ENCODE peak calls at places on chromosomes 3 and 15, in five cellular contexts. R, U, D, M and G are unnamed samples. For H3K4me1, the result is how much of the 10 kb centered on the place peaks cover.

GRCh38 chr3:22685598-22685997 is 517.5 kb upstream of the UBE2E2 start:
- DNase-seq in M (no peak), U (no peak), R (no peak), D (no peak), G (no peak)

GRCh38 chr15:25701716-25702465 is 161.2 kb downstream of the ATP10A start:
- DNase-seq in M (no peak), D (no peak), U (no peak), R (no peak), G (no peak)

GRCh38 chr3:69005071-69005816 is 8.2 kb downstream of the EOGT start:
- DNase-seq in U (no peak), D (no peak), R (no peak), M (no peak), G (no peak)

GRCh38 chr3:30299674-30300423 is 306.6 kb upstream of the TGFBR2 start:
- DNase-seq in R (no peak), M (no peak), D (no peak), U (no peak), G (no peak)

GRCh38 chr3:14549256-14549931 is 9.3 kb upstream of the GRIP2 start:
- DNase-seq in U (no peak), R (no peak), D (no peak), M (no peak), G (no peak)

GRCh38 chr3:56860948-56861347 is 59.2 kb upstream of the ARHGEF3 start:
- DNase-seq in D (no peak), M (no peak), R (no peak), U (no peak), G (no peak)

GRCh38 chr15:84949043-84949442 is 32.6 kb upstream of the PDE8A start:
- DNase-seq in U (no peak), R (no peak), M (no peak), D (no peak), G (no peak)

GRCh38 chr15:65211157-65211982 is at the start of gene CILP:
- DNase-seq in D (peak), U (peak), M (no peak), R (peak), G (peak)

GRCh38 chr15:78082106-78082742 is 4.7 kb upstream of the TBC1D2B start:
- DNase-seq in U (no peak), R (peak), M (no peak), D (peak), G (no peak)

GRCh38 chr15:70088887-70089691 is 8.6 kb downstream of the TLE3 start:
- DNase-seq in D (peak), U (peak), M (no peak), R (no peak), G (no peak)

GRCh38 chr3:141920701-141921100 is 44.3 kb downstream of the ATP1B3 start:
- DNase-seq in D (no peak), M (no peak), R (no peak), U (no peak), G (no peak)

GRCh38 chr15:81265944-81266775 is 57.8 kb downstream of the STARD5 start:
- DNase-seq in U (peak), D (peak), R (peak), M (peak), G (peak)
- TF ChIP-seq POLR2A in U (no peak), D (no peak), R (no peak), M (no peak), G (no peak)

DNA sequence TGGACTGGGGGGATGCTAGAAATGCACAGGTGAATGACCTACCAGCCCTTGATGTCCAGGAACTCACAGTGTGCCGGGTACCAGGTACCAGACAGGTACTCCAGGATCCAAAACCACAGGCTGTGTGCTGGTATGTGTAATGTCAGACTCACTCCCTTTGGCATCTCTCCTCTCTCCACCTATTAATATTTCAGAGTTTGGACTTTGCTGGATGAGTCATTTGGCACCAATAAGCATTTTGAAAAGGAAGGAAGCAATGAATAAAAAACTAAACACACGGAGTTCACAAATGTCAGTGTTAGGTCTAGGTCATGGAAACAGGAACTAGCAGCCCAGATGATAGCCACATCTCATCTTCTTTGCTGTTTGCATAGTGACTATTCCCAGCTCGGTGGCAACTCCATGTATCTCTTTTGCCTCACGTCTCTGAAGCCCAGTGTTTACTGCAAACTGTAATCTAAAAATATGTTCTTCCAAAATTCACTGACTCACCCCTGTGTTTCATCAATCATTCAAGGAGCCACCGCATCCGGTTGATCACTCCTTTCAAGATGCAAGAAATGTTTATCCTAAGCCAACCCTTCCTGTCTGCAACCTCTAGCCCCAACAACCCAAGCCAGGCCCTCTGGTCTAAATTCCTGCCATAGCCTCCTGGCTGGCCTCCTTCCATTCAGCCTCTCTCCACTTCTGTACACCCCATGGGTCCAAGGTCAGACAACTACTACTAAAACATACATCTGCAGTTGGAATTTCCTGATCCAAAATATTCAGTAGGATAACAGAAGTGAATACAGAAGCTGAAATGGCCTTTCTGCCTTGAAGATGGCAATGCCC is 8.4 kb downstream of the ITGB5 start:
- DNase-seq in M (no peak), R (peak), U (peak), D (peak), G (peak)
- H3K4me1 ChIP-seq in M (under half), R (under half), U (under half), D (under half), G (under half)

GRCh38 chr3:104279617-104280016 is 1087.1 kb upstream of the ALCAM start:
- DNase-seq in U (no peak), D (no peak), M (no peak), R (no peak), G (no peak)
- H3K4me3 ChIP-seq in U (no peak), D (no peak), M (no peak), R (peak), G (no peak)

GRCh38 chr3:39147374-39147709 is 6.0 kb downstream of the CSRNP1 start:
- DNase-seq in D (no peak), U (no peak), R (no peak), M (no peak), G (no peak)
- TF ChIP-seq POLR2A in D (no peak), U (no peak), R (no peak), M (no peak), G (no peak)